ENCODE peak calls at places on chromosomes 11 and 22, in seven cellular contexts. R is PC-3, O is H9, U is mammary epithelial cell, F is OCI-LY7, T is fibroblast of lung, L is K562. Z is an unnamed sample. For H4K20me1, the result is how much of the 10 kb centered on the place peaks cover.

GRCh38 chr11:17551347-17552040 is 4.4 kb downstream of the OTOG start:
- DNase-seq in R (no peak), O (no peak), U (no peak), F (no peak), T (no peak), L (no peak), Z (no peak)

GRCh38 chr11:119323532-119324033 is 6.7 kb upstream of the MCAM start:
- DNase-seq in R (peak), O (peak), U (peak), F (peak), T (peak), L (peak), Z (peak)

GRCh38 chr11:46238967-46239800 is 38.3 kb upstream of the CREB3L1 start:
- DNase-seq in R (peak), O (peak), U (peak), F (peak), T (peak), L (peak), Z (peak)

GRCh38 chr22:46742576-46743221 is 4.6 kb upstream of the CERK start:
- DNase-seq in R (peak), O (no peak), U (no peak), F (no peak), T (no peak), L (no peak), Z (peak)

GRCh38 chr11:71311928-71312510 is 59.6 kb upstream of the SHANK2 start:
- DNase-seq in R (no peak), O (peak), U (no peak), F (no peak), T (no peak), L (no peak), Z (no peak)

GRCh38 chr22:43446037-43446803 is 34.4 kb downstream of the MPPED1 start:
- DNase-seq in R (peak), O (no peak), U (no peak), F (no peak), T (no peak), L (no peak), Z (no peak)

GRCh38 chr22:32421484-32421883 is 9.4 kb upstream of the RTCB start:
- DNase-seq in R (no peak), O (no peak), U (no peak), F (no peak), T (no peak), L (no peak), Z (no peak)

GRCh38 chr11:67366546-67366945 is 6.9 kb downstream of the CLCF1 start:
- DNase-seq in R (no peak), O (no peak), U (no peak), F (no peak), T (peak), L (no peak), Z (no peak)

GRCh38 chr11:8720868-8721739 is 38.5 kb downstream of the RPL27A start:
- DNase-seq in R (peak), O (no peak), U (peak), F (no peak), T (peak), L (no peak), Z (peak)

GRCh38 chr22:48254311-48254873 is 1491.9 kb downstream of the TBC1D22A start:
- DNase-seq in R (no peak), O (no peak), U (no peak), F (no peak), T (no peak), L (no peak), Z (no peak)

GRCh38 chr11:35846874-35847273 is 97.0 kb upstream of the LDLRAD3 start:
- DNase-seq in R (no peak), O (no peak), U (no peak), F (no peak), T (no peak), L (no peak), Z (no peak)

GRCh38 chr11:8699903-8700302 is 17.3 kb downstream of the RPL27A start:
- DNase-seq in R (peak), O (peak), U (peak), F (no peak), T (peak), L (no peak), Z (no peak)

GRCh38 chr11:107385361-107385982 is 72.2 kb downstream of the CWF19L2 start:
- DNase-seq in R (peak), O (no peak), U (peak), F (no peak), T (no peak), L (no peak), Z (peak)

GRCh38 chr11:20337526-20338154 is 25.9 kb upstream of the HTATIP2 start:
- DNase-seq in R (peak), O (peak), U (peak), F (peak), T (peak), L (no peak), Z (no peak)

GRCh38 chr11:40514124-40514523 is 945.3 kb downstream of the LRRC4C start:
- DNase-seq in R (peak), O (no peak), U (peak), F (no peak), T (peak), L (no peak), Z (no peak)

GRCh38 chr22:32326647-32327046 is 31.0 kb upstream of the RFPL3 start:
- DNase-seq in R (no peak), O (no peak), U (no peak), F (no peak), T (no peak), L (no peak), Z (no peak)

GRCh38 chr22:19892249-19892879 is 37.7 kb upstream of the GNB1L start:
- DNase-seq in R (no peak), O (no peak), U (peak), F (peak), T (peak), L (peak), Z (no peak)

GRCh38 chr11:132142102-132142501 is 771.7 kb downstream of the NTM start:
- DNase-seq in R (peak), O (no peak), U (peak), F (no peak), T (no peak), L (no peak), Z (no peak)

GRCh38 chr11:62108017-62108750 is 15.6 kb upstream of the INCENP start:
- DNase-seq in R (peak), O (peak), U (peak), F (peak), T (peak), L (peak), Z (peak)

GRCh38 chr11:132137981-132138313 is 767.5 kb downstream of the NTM start:
- DNase-seq in R (peak), O (no peak), U (no peak), F (no peak), T (no peak), L (no peak), Z (no peak)

GRCh38 chr11:70448983-70449567 is 50.7 kb downstream of the CTTN start:
- DNase-seq in R (no peak), O (no peak), U (no peak), F (peak), T (no peak), L (peak), Z (no peak)

GRCh38 chr11:8383627-8384026 is 119.9 kb upstream of the LMO1 start:
- DNase-seq in R (no peak), O (no peak), U (no peak), F (no peak), T (no peak), L (no peak), Z (no peak)

GRCh38 chr11:86442420-86442819 is 67.7 kb downstream of the CCDC81 start:
- DNase-seq in R (no peak), O (no peak), U (no peak), F (no peak), T (no peak), L (no peak), Z (no peak)

GRCh38 chr11:118918686-118919280 is 6.9 kb downstream of the BCL9L start:
- DNase-seq in R (no peak), O (no peak), U (no peak), F (no peak), T (no peak), L (no peak), Z (no peak)

GRCh38 chr11:100805509-100806199 is 118.6 kb downstream of the ARHGAP42 start:
- DNase-seq in R (peak), O (no peak), U (peak), F (no peak), T (peak), L (no peak), Z (no peak)

GRCh38 chr22:31526275-31526674 is 29.9 kb downstream of the SFI1 start:
- DNase-seq in R (no peak), O (no peak), U (no peak), F (no peak), T (no peak), L (no peak), Z (no peak)

GRCh38 chr11:72984448-72985077 is 157.6 kb downstream of the FCHSD2 start:
- DNase-seq in R (peak), O (no peak), U (no peak), F (no peak), T (no peak), L (no peak), Z (no peak)

GRCh38 chr11:72981067-72981466 is 161.1 kb downstream of the FCHSD2 start:
- DNase-seq in R (no peak), O (no peak), U (no peak), F (no peak), T (no peak), L (no peak), Z (no peak)

GRCh38 chr11:72983560-72983959 is 158.6 kb downstream of the FCHSD2 start:
- DNase-seq in R (peak), O (no peak), U (no peak), F (no peak), T (no peak), L (no peak), Z (no peak)

GRCh38 chr11:72985645-72986044 is 156.5 kb downstream of the FCHSD2 start:
- DNase-seq in R (no peak), O (no peak), U (no peak), F (no peak), T (peak), L (no peak), Z (no peak)

GRCh38 chr11:72982286-72982685 is 159.8 kb downstream of the FCHSD2 start:
- DNase-seq in R (no peak), O (no peak), U (no peak), F (no peak), T (no peak), L (no peak), Z (no peak)
- TF ChIP-seq CTCF in R (no peak), O (no peak), U (no peak), F (no peak), T (no peak), L (no peak), Z (no peak)

DNA sequence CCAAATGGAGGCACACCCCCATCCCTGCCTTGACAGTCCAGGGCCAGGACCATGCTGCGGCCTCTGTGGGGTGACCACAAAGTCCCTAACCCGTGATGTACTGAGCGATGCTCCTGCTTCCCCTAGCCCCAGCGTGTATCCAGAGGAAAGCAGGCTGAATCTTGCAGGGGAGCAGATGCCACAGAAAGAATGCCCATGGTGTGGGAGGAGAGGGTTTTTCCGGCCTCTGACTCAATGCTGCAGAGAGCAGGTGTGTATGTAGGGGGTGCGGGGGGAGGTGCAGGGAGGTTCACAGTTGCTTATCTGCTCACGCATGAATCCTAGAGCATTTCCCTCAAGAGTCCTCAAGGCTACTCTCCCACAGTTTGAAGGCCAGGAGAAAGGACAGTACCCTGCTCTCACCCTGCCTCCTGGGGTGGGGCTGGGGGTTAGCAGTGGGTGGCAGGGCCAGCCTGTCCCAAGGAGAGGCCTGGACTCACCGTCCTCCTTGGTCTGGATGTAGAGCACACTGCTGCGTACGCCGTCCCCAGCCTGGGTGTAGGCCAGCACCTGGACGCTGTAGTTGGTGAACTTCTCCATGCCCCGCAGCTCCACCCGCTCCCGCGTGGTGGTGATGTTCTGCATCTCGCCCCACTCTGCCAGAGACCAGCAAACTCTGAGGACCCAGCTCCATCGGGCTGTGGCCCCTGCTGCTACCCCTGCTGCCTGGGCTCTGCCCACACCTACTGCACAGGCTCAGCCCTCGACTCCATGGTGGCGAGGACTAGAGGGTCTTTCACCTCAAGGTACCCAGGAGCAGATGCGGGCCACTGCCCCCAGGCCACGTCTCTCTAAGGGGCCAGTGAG is 130.8 kb downstream of the CEP164 start:
- DNase-seq in R (no peak), O (no peak), U (peak), F (no peak), T (no peak), L (no peak), Z (no peak)
- H2AFZ ChIP-seq in R (no peak), O (no peak), U (peak), F (no peak), T (no peak), L (no peak), Z (no peak)

GRCh38 chr11:115333106-115333505 is 171.1 kb downstream of the CADM1 start:
- DNase-seq in R (no peak), O (no peak), U (peak), F (no peak), T (no peak), L (no peak), Z (no peak)
- H4K20me1 ChIP-seq in R (under half), O (under half), U (under half), F (under half), T (under half), L (under half), Z (under half)

DNA sequence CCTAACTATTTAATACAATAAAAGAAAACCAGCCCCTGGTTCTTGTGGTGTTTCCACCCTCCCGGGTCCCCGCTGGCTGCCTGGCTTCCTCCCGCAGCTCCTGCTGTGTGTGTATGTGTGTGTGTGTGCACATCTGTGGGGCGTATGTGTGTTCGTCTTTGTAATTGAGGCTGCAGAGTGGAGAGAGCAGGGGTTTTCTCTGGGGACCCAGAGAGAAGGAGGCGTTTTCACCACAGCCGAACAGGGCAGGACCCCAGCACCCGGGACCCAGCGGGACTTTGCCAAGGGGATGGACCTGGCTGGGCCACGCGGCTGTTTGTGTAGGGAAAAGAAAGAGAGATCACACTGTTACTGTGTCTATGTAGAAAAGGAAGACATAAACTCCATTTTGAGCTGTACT is 42.7 kb downstream of the IGLL1 start:
- DNase-seq in R (no peak), O (peak), U (no peak), F (no peak), T (no peak), L (no peak), Z (no peak)
- TF ChIP-seq CTCF in R (no peak), O (no peak), U (no peak), F (no peak), T (no peak), L (no peak), Z (no peak)